ENCODE peak calls at places on chromosomes 3 and 15, in four cellular contexts. O, H, G and J are unnamed samples.

GRCh38 chr3:159322322-159322939 is 520.6 kb downstream of the MFSD1 start:
- DNase-seq in O (no peak), H (peak; percentile 41), G (no peak), J (no peak)

GRCh38 chr3:119294402-119294888 is 262 bp downstream of the ARHGAP31 start:
- DNase-seq in O (peak; percentile 82), H (no peak), G (no peak), J (peak; percentile 69)

GRCh38 chr15:62895905-62896316 is 146.6 kb upstream of the TPM1 start:
- DNase-seq in O (no peak), H (no peak), G (no peak), J (no peak)

GRCh38 chr15:100194955-100195354 is 146.8 kb downstream of the ADAMTS17 start:
- DNase-seq in O (no peak), H (no peak), G (no peak), J (no peak)

GRCh38 chr3:71210257-71211002 is 373.1 kb downstream of the FOXP1 start:
- DNase-seq in O (no peak), H (no peak), G (no peak), J (no peak)

GRCh38 chr15:98966036-98966787 is 41.4 kb downstream of the PGPEP1L start:
- DNase-seq in O (no peak), H (no peak), G (no peak), J (no peak)

GRCh38 chr15:40081691-40082194 is 26.9 kb downstream of the BMF start:
- DNase-seq in O (peak; percentile 79), H (no peak), G (no peak), J (no peak)

GRCh38 chr3:123883656-123884257 is 375 bp downstream of the MYLK start:
- DNase-seq in O (no peak), H (no peak), G (no peak), J (no peak)

GRCh38 chr3:103629391-103629790 is 1194.6 kb downstream of the ZPLD1 start:
- DNase-seq in O (no peak), H (no peak), G (no peak), J (no peak)

GRCh38 chr15:45499426-45499825 is 23.1 kb downstream of the SLC30A4 start:
- DNase-seq in O (no peak), H (no peak), G (no peak), J (no peak)

GRCh38 chr3:197539651-197540051 is 16.1 kb downstream of the BDH1 start:
- DNase-seq in O (no peak), H (peak; percentile 63), G (no peak), J (no peak)

GRCh38 chr15:38854506-38854905 is 289.9 kb upstream of the RASGRP1 start:
- DNase-seq in O (no peak), H (no peak), G (no peak), J (no peak)

GRCh38 chr3:65855370-65856100 is 183.2 kb downstream of the MAGI1 start:
- DNase-seq in O (no peak), H (no peak), G (no peak), J (no peak)

GRCh38 chr3:126256256-126256655 is 75.9 kb upstream of the ALDH1L1 start:
- DNase-seq in O (no peak), H (no peak), G (no peak), J (no peak)

GRCh38 chr3:18208856-18209255 is 216.3 kb downstream of the SATB1 start:
- DNase-seq in O (no peak), H (no peak), G (no peak), J (no peak)

GRCh38 chr15:68510558-68510957 is 68.2 kb upstream of the CORO2B start:
- DNase-seq in O (no peak), H (no peak), G (no peak), J (no peak)

GRCh38 chr3:12862387-12862786 is 21.0 kb upstream of the RPL32 start:
- DNase-seq in O (no peak), H (no peak), G (no peak), J (no peak)

GRCh38 chr3:130755666-130756065 is 9.0 kb upstream of the PIK3R4 start:
- DNase-seq in O (no peak), H (no peak), G (no peak), J (no peak)

GRCh38 chr3:151011427-151011826 is 38.9 kb upstream of the CLRN1 start:
- DNase-seq in O (no peak), H (no peak), G (no peak), J (no peak)

GRCh38 chr3:153626158-153626557 is 464.1 kb downstream of the RAP2B start:
- DNase-seq in O (no peak), H (no peak), G (no peak), J (no peak)

GRCh38 chr3:28924744-28925360 is 356.0 kb upstream of the RBMS3 start:
- DNase-seq in O (no peak), H (no peak), G (no peak), J (no peak)

GRCh38 chr3:173993299-173993698 is 595.8 kb downstream of the NLGN1 start:
- DNase-seq in O (no peak), H (peak; percentile 27), G (no peak), J (no peak)

GRCh38 chr15:36334059-36334458 is 245.4 kb upstream of the CDIN1 start:
- DNase-seq in O (no peak), H (no peak), G (no peak), J (no peak)

GRCh38 chr3:38515367-38515766 is 19.2 kb downstream of the EXOG start:
- DNase-seq in O (no peak), H (no peak), G (no peak), J (no peak)

GRCh38 chr3:26652157-26652556 is 29.6 kb downstream of the LRRC3B start:
- DNase-seq in O (no peak), H (no peak), G (no peak), J (no peak)

GRCh38 chr15:31311735-31312134 is 14.9 kb upstream of the KLF13 start:
- DNase-seq in O (no peak), H (no peak), G (no peak), J (no peak)

DNA sequence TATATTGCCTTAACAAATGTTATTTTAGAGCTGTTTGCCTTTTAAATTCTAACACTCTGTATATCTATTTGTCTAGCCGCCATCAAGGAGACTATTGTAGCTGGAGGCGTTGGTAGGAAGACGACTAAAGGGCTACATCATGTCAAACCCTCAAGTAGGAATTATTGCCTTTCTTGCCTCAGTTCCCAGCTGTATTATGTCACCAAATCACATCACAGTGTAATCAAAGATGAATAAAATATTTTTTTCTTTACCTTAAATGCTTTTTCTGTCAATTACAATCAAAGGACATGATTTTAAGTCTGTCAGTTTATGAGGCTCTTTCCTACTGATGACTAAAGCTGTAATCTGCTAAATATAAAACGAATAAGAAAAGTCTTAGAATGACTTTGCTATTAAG is 233.1 kb downstream of the ZIC4 start:
- DNase-seq in O (no peak), H (no peak), G (no peak), J (no peak)
- H3K4me1 ChIP-seq in O (no peaks in the 10 kb centered on the region), H (no peaks in the 10 kb centered on the region), G (no peaks in the 10 kb centered on the region), J (no peaks in the 10 kb centered on the region)

GRCh38 chr3:51678186-51678585 is 7.1 kb downstream of the TEX264 start:
- DNase-seq in O (no peak), H (no peak), G (no peak), J (no peak)
- H3K4me1 ChIP-seq in O (peaks cover 16% of the 10 kb centered on the region), H (peaks cover 6% of the 10 kb centered on the region), G (peaks cover 25% of the 10 kb centered on the region), J (peaks cover 66% of the 10 kb centered on the region)

DNA sequence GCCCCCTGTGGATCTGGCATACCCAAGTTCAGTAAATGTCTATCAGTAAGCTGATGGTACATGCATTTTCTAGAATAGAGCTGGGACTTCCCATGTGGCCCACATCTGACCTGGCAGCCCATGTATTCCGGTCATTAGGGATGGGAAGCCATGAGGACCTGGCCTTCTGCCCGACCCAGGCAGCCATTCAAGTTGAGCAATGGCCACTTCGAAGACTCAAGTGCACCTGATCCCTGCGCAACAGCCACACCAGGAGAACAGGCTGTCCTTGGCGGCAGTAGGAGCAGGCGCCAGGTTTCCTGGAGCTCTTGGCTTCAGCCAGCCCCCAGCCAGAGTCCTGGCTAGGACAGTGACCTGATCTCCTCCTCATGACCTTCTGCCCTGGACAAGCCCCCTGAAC is 14.6 kb downstream of the HEMK1 start:
- DNase-seq in O (peak; percentile 83), H (no peak), G (no peak), J (no peak)
- H3K4me1 ChIP-seq in O (peaks cover 4% of the 10 kb centered on the region), H (no peaks in the 10 kb centered on the region), G (peaks cover 11% of the 10 kb centered on the region), J (peaks cover 29% of the 10 kb centered on the region)

GRCh38 chr3:181721369-181721768 is 9.6 kb downstream of the SOX2 start:
- DNase-seq in O (no peak), H (no peak), G (no peak), J (no peak)

GRCh38 chr3:181720281-181720680 is 8.6 kb downstream of the SOX2 start:
- DNase-seq in O (no peak), H (no peak), G (no peak), J (no peak)

GRCh38 chr3:181718416-181718815 is 6.7 kb downstream of the SOX2 start:
- DNase-seq in O (no peak), H (no peak), G (no peak), J (no peak)

GRCh38 chr3:181717505-181717904 is 5.8 kb downstream of the SOX2 start:
- DNase-seq in O (no peak), H (no peak), G (no peak), J (no peak)

DNA sequence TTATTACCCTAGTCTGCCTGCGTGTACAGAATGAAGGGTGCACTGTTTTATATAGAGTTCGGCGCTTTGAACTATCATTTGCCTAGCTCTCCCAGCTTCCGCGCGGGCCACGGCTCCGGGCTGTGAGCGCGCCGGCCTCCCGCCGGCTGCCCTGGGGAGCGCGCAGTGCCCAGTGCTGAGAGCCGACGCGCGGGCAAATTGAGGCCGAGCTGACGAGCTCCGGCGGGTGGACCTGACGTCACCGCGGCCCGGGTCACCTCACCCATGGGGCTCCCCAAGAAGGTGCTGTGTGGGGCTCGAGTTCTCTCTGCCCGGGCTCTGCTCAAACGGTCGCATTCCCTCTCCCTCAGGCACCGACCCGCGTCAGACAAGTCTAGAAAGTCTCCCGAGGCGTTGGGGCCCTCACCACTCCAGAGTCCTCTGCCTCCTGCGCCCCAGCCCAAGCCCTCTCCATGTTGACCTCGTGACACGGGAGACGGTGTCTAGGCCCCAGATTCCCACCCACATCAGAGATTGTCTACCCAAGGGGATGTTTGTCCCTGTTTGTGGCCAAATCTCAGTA is 7.7 kb downstream of the SOX2 start:
- DNase-seq in O (no peak), H (no peak), G (no peak), J (no peak)
- H3K4me1 ChIP-seq in O (no peaks in the 10 kb centered on the region), H (no peaks in the 10 kb centered on the region), G (no peaks in the 10 kb centered on the region), J (peaks cover 3% of the 10 kb centered on the region)

DNA sequence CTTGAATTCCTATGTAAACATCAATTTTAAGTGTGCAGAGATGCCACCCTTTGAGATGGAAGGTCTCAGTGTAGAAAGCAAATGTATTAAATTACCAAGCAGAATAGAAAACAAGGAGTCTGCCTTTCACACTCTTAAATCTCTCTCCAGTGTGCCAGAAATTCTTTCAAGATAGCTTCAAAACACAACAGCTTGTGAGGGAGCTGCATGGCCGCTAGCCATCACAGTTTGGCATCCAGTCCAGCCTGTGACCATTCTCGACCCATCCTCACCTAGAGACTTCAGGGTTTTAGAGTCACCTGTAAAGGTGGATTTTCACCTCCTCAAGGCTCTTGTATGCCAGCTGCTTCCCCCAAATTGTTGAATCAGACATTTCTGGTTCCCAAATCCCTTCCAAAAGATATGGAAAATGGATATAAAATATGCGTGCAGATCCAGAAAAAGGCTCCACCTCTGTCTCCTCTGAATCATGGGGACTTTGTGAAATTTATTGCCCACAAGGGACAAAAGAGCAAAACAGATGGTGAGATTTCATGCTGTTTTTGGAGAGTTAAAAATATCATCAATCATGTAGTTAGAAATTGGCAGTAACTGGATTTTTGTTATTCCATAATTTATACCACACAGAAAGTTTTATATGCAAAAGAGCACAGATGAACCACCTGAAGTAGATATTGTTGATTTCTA is 114.2 kb upstream of the THRB start:
- DNase-seq in O (no peak), H (no peak), G (no peak), J (no peak)
- H3K4me1 ChIP-seq in O (no peaks in the 10 kb centered on the region), H (no peaks in the 10 kb centered on the region), G (no peaks in the 10 kb centered on the region), J (no peaks in the 10 kb centered on the region)